ENCODE peak calls at places on chromosomes 7 and 10, in seven cellular contexts. One of them, this sample, is unnamed.

GRCh38 chr10:72243822-72244437 is 27.9 kb upstream of the ASCC1 start:
- DNase-seq in neural crest cell: no peak
- DNase-seq in activated T-cell treated with anti-CD3 and anti-CD28 coated beads, Interleukin-2, amount 50 U/mL, for 48 hours: no peak
- DNase-seq in cerebellar cortex: peak; percentile 48
- DNase-seq in NCI-H446: no peak
- DNase-seq in NCI-H774: no peak
- DNase-seq in fibroblast of pulmonary artery: peak; percentile 98
- DNase-seq in this sample: no peak

GRCh38 chr7:96720843-96721242 is 11.2 kb upstream of the SEM1 start:
- DNase-seq in NCI-H446: no peak
- DNase-seq in cerebellar cortex: no peak
- DNase-seq in neural crest cell: no peak
- DNase-seq in fibroblast of pulmonary artery: peak; percentile 74
- DNase-seq in activated T-cell treated with anti-CD3 and anti-CD28 coated beads, Interleukin-2, amount 50 U/mL, for 48 hours: no peak
- DNase-seq in NCI-H774: no peak
- DNase-seq in this sample: no peak

GRCh38 chr10:109647627-109648026 is 275.7 kb downstream of the XPNPEP1 start:
- DNase-seq in fibroblast of pulmonary artery: no peak
- DNase-seq in NCI-H446: no peak
- DNase-seq in cerebellar cortex: no peak
- DNase-seq in neural crest cell: no peak
- DNase-seq in NCI-H774: no peak
- DNase-seq in activated T-cell treated with anti-CD3 and anti-CD28 coated beads, Interleukin-2, amount 50 U/mL, for 48 hours: no peak
- DNase-seq in this sample: no peak

GRCh38 chr10:109978481-109978880 is 29.3 kb upstream of the ADD3 start:
- DNase-seq in NCI-H774: no peak
- DNase-seq in NCI-H446: no peak
- DNase-seq in neural crest cell: peak; percentile 33
- DNase-seq in cerebellar cortex: no peak
- DNase-seq in activated T-cell treated with anti-CD3 and anti-CD28 coated beads, Interleukin-2, amount 50 U/mL, for 48 hours: peak; percentile 79
- DNase-seq in fibroblast of pulmonary artery: peak; percentile 83
- DNase-seq in this sample: no peak

GRCh38 chr7:55237156-55237721 is 127.9 kb upstream of the LANCL2 start:
- DNase-seq in neural crest cell: no peak
- DNase-seq in NCI-H774: no peak
- DNase-seq in fibroblast of pulmonary artery: no peak
- DNase-seq in cerebellar cortex: peak; percentile 42
- DNase-seq in NCI-H446: no peak
- DNase-seq in activated T-cell treated with anti-CD3 and anti-CD28 coated beads, Interleukin-2, amount 50 U/mL, for 48 hours: no peak
- DNase-seq in this sample: no peak

GRCh38 chr10:114859227-114859626 is 37.6 kb downstream of the FHIP2A start:
- DNase-seq in NCI-H446: no peak
- DNase-seq in fibroblast of pulmonary artery: no peak
- DNase-seq in activated T-cell treated with anti-CD3 and anti-CD28 coated beads, Interleukin-2, amount 50 U/mL, for 48 hours: no peak
- DNase-seq in neural crest cell: no peak
- DNase-seq in NCI-H774: no peak
- DNase-seq in cerebellar cortex: no peak
- DNase-seq in this sample: no peak

GRCh38 chr10:85138046-85138445 is 809.7 kb downstream of the CCSER2 start:
- DNase-seq in activated T-cell treated with anti-CD3 and anti-CD28 coated beads, Interleukin-2, amount 50 U/mL, for 48 hours: no peak
- DNase-seq in neural crest cell: no peak
- DNase-seq in NCI-H774: no peak
- DNase-seq in cerebellar cortex: no peak
- DNase-seq in fibroblast of pulmonary artery: no peak
- DNase-seq in NCI-H446: no peak
- DNase-seq in this sample: no peak

GRCh38 chr10:30510184-30510931 is 76.4 kb downstream of the MAP3K8 start:
- DNase-seq in fibroblast of pulmonary artery: peak; percentile 62
- DNase-seq in neural crest cell: no peak
- DNase-seq in cerebellar cortex: no peak
- DNase-seq in NCI-H446: no peak
- DNase-seq in activated T-cell treated with anti-CD3 and anti-CD28 coated beads, Interleukin-2, amount 50 U/mL, for 48 hours: peak; percentile 57
- DNase-seq in NCI-H774: no peak
- DNase-seq in this sample: no peak

GRCh38 chr7:142898377-142899235 is 13.1 kb upstream of the TRPV6 start:
- DNase-seq in NCI-H446: no peak
- DNase-seq in fibroblast of pulmonary artery: no peak
- DNase-seq in NCI-H774: no peak
- DNase-seq in cerebellar cortex: no peak
- DNase-seq in activated T-cell treated with anti-CD3 and anti-CD28 coated beads, Interleukin-2, amount 50 U/mL, for 48 hours: no peak
- DNase-seq in neural crest cell: no peak
- DNase-seq in this sample: no peak

GRCh38 chr7:74023037-74023436 is 4.9 kb upstream of the ELN start:
- DNase-seq in NCI-H446: no peak
- DNase-seq in fibroblast of pulmonary artery: peak; percentile 48
- DNase-seq in cerebellar cortex: no peak
- DNase-seq in activated T-cell treated with anti-CD3 and anti-CD28 coated beads, Interleukin-2, amount 50 U/mL, for 48 hours: no peak
- DNase-seq in NCI-H774: no peak
- DNase-seq in neural crest cell: peak; percentile 15
- DNase-seq in this sample: no peak

GRCh38 chr7:102916881-102917280 is 4.1 kb downstream of the LRRC17 start:
- DNase-seq in neural crest cell: no peak
- DNase-seq in fibroblast of pulmonary artery: peak; percentile 41
- DNase-seq in cerebellar cortex: no peak
- DNase-seq in activated T-cell treated with anti-CD3 and anti-CD28 coated beads, Interleukin-2, amount 50 U/mL, for 48 hours: no peak
- DNase-seq in NCI-H446: no peak
- DNase-seq in NCI-H774: no peak
- DNase-seq in this sample: no peak

GRCh38 chr10:132627736-132628512 is 90.3 kb downstream of the INPP5A start:
- DNase-seq in neural crest cell: no peak
- DNase-seq in NCI-H774: no peak
- DNase-seq in NCI-H446: no peak
- DNase-seq in fibroblast of pulmonary artery: peak; percentile 51
- DNase-seq in cerebellar cortex: no peak
- DNase-seq in activated T-cell treated with anti-CD3 and anti-CD28 coated beads, Interleukin-2, amount 50 U/mL, for 48 hours: no peak
- DNase-seq in this sample: no peak

GRCh38 chr10:60728056-60728455 is 50.2 kb upstream of the CDK1 start:
- DNase-seq in neural crest cell: no peak
- DNase-seq in fibroblast of pulmonary artery: no peak
- DNase-seq in activated T-cell treated with anti-CD3 and anti-CD28 coated beads, Interleukin-2, amount 50 U/mL, for 48 hours: no peak
- DNase-seq in cerebellar cortex: no peak
- DNase-seq in NCI-H446: no peak
- DNase-seq in NCI-H774: no peak
- DNase-seq in this sample: no peak

GRCh38 chr7:41058986-41059741 is 643.7 kb downstream of the INHBA start:
- DNase-seq in neural crest cell: no peak
- DNase-seq in activated T-cell treated with anti-CD3 and anti-CD28 coated beads, Interleukin-2, amount 50 U/mL, for 48 hours: no peak
- DNase-seq in NCI-H774: peak; percentile 82
- DNase-seq in NCI-H446: no peak
- DNase-seq in fibroblast of pulmonary artery: peak; percentile 12
- DNase-seq in cerebellar cortex: no peak
- DNase-seq in this sample: no peak

GRCh38 chr7:42232275-42232674 is 4.7 kb downstream of the GLI3 start:
- DNase-seq in NCI-H774: no peak
- DNase-seq in NCI-H446: no peak
- DNase-seq in activated T-cell treated with anti-CD3 and anti-CD28 coated beads, Interleukin-2, amount 50 U/mL, for 48 hours: no peak
- DNase-seq in cerebellar cortex: no peak
- DNase-seq in fibroblast of pulmonary artery: peak; percentile 57
- DNase-seq in neural crest cell: peak; percentile 22
- DNase-seq in this sample: no peak

GRCh38 chr7:155665957-155666287 is 21.5 kb downstream of the RBM33 start:
- DNase-seq in neural crest cell: no peak
- DNase-seq in activated T-cell treated with anti-CD3 and anti-CD28 coated beads, Interleukin-2, amount 50 U/mL, for 48 hours: no peak
- DNase-seq in NCI-H774: no peak
- DNase-seq in fibroblast of pulmonary artery: peak; percentile 79
- DNase-seq in NCI-H446: no peak
- DNase-seq in cerebellar cortex: no peak
- DNase-seq in this sample: no peak

GRCh38 chr10:91643700-91644099 is 10.8 kb upstream of the PPP1R3C start:
- DNase-seq in neural crest cell: no peak
- DNase-seq in NCI-H774: no peak
- DNase-seq in cerebellar cortex: no peak
- DNase-seq in NCI-H446: no peak
- DNase-seq in activated T-cell treated with anti-CD3 and anti-CD28 coated beads, Interleukin-2, amount 50 U/mL, for 48 hours: no peak
- DNase-seq in fibroblast of pulmonary artery: peak; percentile 39
- DNase-seq in this sample: no peak

GRCh38 chr7:155769701-155770100 is 42.6 kb downstream of the SHH start:
- DNase-seq in fibroblast of pulmonary artery: peak; percentile 22
- DNase-seq in activated T-cell treated with anti-CD3 and anti-CD28 coated beads, Interleukin-2, amount 50 U/mL, for 48 hours: no peak
- DNase-seq in NCI-H446: no peak
- DNase-seq in NCI-H774: no peak
- DNase-seq in neural crest cell: no peak
- DNase-seq in cerebellar cortex: no peak
- DNase-seq in this sample: no peak

GRCh38 chr10:114045071-114045737 is 1.5 kb downstream of the ADRB1 start:
- DNase-seq in fibroblast of pulmonary artery: no peak
- DNase-seq in activated T-cell treated with anti-CD3 and anti-CD28 coated beads, Interleukin-2, amount 50 U/mL, for 48 hours: no peak
- DNase-seq in cerebellar cortex: no peak
- DNase-seq in NCI-H446: no peak
- DNase-seq in NCI-H774: peak; percentile 30
- DNase-seq in neural crest cell: no peak
- DNase-seq in this sample: no peak

GRCh38 chr10:122197823-122198222 is 73.3 kb upstream of the BTBD16 start:
- DNase-seq in cerebellar cortex: no peak
- DNase-seq in neural crest cell: no peak
- DNase-seq in fibroblast of pulmonary artery: no peak
- DNase-seq in NCI-H446: no peak
- DNase-seq in NCI-H774: no peak
- DNase-seq in activated T-cell treated with anti-CD3 and anti-CD28 coated beads, Interleukin-2, amount 50 U/mL, for 48 hours: no peak
- DNase-seq in this sample: no peak